ENCODE peak calls at places on chromosomes 13 and 19, in six cellular contexts. R is lower leg skin, V is esophagus squamous epithelium, J is testis, B is GM12891, Z is thyroid gland. G is an unnamed sample.

GRCh38 chr13:109781384-109782065 is 4.9 kb downstream of the IRS2 start:
- DNase-seq in R (peak), V (no peak), B (no peak), J (peak), Z (peak), G (no peak)

GRCh38 chr13:31998131-31998530 is 33.4 kb upstream of the FRY start:
- DNase-seq in R (no peak), B (no peak), V (no peak), Z (no peak), J (no peak), G (no peak)

GRCh38 chr19:55300821-55301458 is 17.1 kb downstream of the BRSK1 start:
- DNase-seq in R (no peak), V (no peak), Z (no peak), J (peak), B (no peak), G (no peak)

GRCh38 chr13:99929866-99930265 is 41.7 kb downstream of the ZIC5 start:
- DNase-seq in V (no peak), Z (no peak), B (no peak), J (no peak), R (no peak), G (no peak)

GRCh38 chr13:111114362-111115050 is 604 bp upstream of the ARHGEF7 start:
- DNase-seq in B (peak), Z (peak), V (no peak), J (peak), R (peak), G (peak)

GRCh38 chr13:92054389-92054788 is 656.0 kb downstream of the GPC5 start:
- DNase-seq in B (no peak), V (no peak), J (no peak), Z (no peak), R (no peak), G (no peak)

GRCh38 chr13:73722120-73722519 is 412.1 kb downstream of the KLF12 start:
- DNase-seq in J (no peak), R (no peak), V (no peak), B (peak), Z (no peak), G (no peak)

GRCh38 chr19:21022996-21023395 is 2.5 kb downstream of the ZNF430 start:
- DNase-seq in Z (peak), J (no peak), B (no peak), R (no peak), V (no peak), G (peak)

GRCh38 chr13:81990652-81991051 is 1649.7 kb upstream of the SPRY2 start:
- DNase-seq in V (no peak), R (no peak), B (no peak), J (no peak), Z (no peak), G (no peak)

GRCh38 chr13:90562388-90562787 is 785.1 kb upstream of the MIR17HG start:
- DNase-seq in Z (no peak), V (no peak), J (no peak), B (no peak), R (no peak), G (no peak)

GRCh38 chr13:49052801-49053200 is 77.1 kb downstream of the FNDC3A start:
- DNase-seq in V (no peak), R (no peak), B (no peak), J (no peak), Z (no peak), G (no peak)

GRCh38 chr13:106348032-106348431 is 187.4 kb downstream of the EFNB2 start:
- DNase-seq in V (no peak), B (no peak), J (no peak), R (no peak), Z (no peak), G (no peak)

GRCh38 chr19:14796021-14796420 is 17.7 kb upstream of the ADGRE2 start:
- DNase-seq in B (no peak), J (no peak), R (no peak), Z (no peak), V (no peak), G (no peak)

GRCh38 chr13:62482351-62482750 is 1066.7 kb upstream of the PCDH20 start:
- DNase-seq in Z (no peak), R (no peak), J (no peak), B (no peak), V (no peak), G (no peak)

GRCh38 chr13:93535256-93535655 is 308.6 kb downstream of the GPC6 start:
- DNase-seq in B (no peak), R (no peak), V (no peak), J (no peak), Z (no peak), G (no peak)

GRCh38 chr13:55577082-55577846 is 1563.5 kb upstream of the PRR20A start:
- DNase-seq in V (no peak), J (no peak), R (no peak), B (no peak), Z (peak), G (no peak)

GRCh38 chr19:45780448-45781281 is 1.6 kb downstream of the DMPK start:
- DNase-seq in R (no peak), Z (no peak), V (no peak), B (no peak), J (no peak), G (no peak)

GRCh38 chr19:17765069-17765618 is 13.9 kb downstream of the FCHO1 start:
- DNase-seq in R (peak), J (peak), Z (peak), V (no peak), B (no peak), G (peak)

GRCh38 chr13:68940049-68940448 is 1167.6 kb upstream of the ATXN8OS start:
- DNase-seq in Z (no peak), B (no peak), J (no peak), V (no peak), R (no peak), G (no peak)

GRCh38 chr13:84810781-84811180 is 928.5 kb upstream of the SLITRK1 start:
- DNase-seq in Z (no peak), R (no peak), J (no peak), B (no peak), V (no peak), G (no peak)

GRCh38 chr19:2503521-2504109 is 27.7 kb downstream of the GADD45B start:
- DNase-seq in B (no peak), R (peak), Z (no peak), J (no peak), V (no peak), G (peak)

GRCh38 chr19:47111081-47111589 is 2.4 kb downstream of the ZC3H4 start:
- DNase-seq in R (no peak), B (no peak), V (no peak), Z (peak), J (no peak), G (peak)

GRCh38 chr19:38003427-38004099 is 96.6 kb downstream of the SIPA1L3 start:
- DNase-seq in J (peak), B (no peak), Z (peak), V (no peak), R (peak), G (no peak)

GRCh38 chr13:27481766-27482165 is 31.4 kb upstream of the MTIF3 start:
- DNase-seq in R (no peak), J (peak), B (no peak), Z (peak), V (no peak), G (peak)

GRCh38 chr13:98751397-98752110 is 918 bp downstream of the SLC15A1 start:
- DNase-seq in R (no peak), Z (no peak), J (no peak), B (no peak), V (no peak), G (no peak)

GRCh38 chr19:54517483-54517882 is 14.9 kb downstream of the LAIR2 start:
- DNase-seq in J (peak), B (peak), R (no peak), V (no peak), Z (peak), G (peak)

GRCh38 chr19:2575734-2576481 is 100.0 kb downstream of the GADD45B start:
- DNase-seq in Z (peak), J (peak), V (no peak), B (no peak), R (peak), G (no peak)

GRCh38 chr13:87259479-87260083 is 411.6 kb upstream of the SLITRK5 start:
- DNase-seq in R (no peak), Z (peak), J (peak), V (no peak), B (no peak), G (no peak)

GRCh38 chr13:38518328-38518727 is 168.5 kb upstream of the FREM2 start:
- DNase-seq in R (no peak), B (no peak), Z (no peak), V (no peak), J (no peak), G (no peak)

GRCh38 chr19:8363803-8364771 is at the start of gene ANGPTL4:
- DNase-seq in Z (peak), J (peak), V (no peak), B (no peak), R (peak), G (peak)

GRCh38 chr19:46373573-46374359 is 26.9 kb downstream of the PPP5C start:
- DNase-seq in R (peak), J (no peak), B (no peak), V (peak), Z (peak), G (no peak)

GRCh38 chr19:19530423-19530804 is 1.7 kb downstream of the YJEFN3 start:
- DNase-seq in J (no peak), B (no peak), V (no peak), Z (no peak), R (no peak), G (no peak)

GRCh38 chr19:19529783-19530422 is 1.2 kb downstream of the YJEFN3 start:
- DNase-seq in R (no peak), Z (no peak), J (no peak), B (no peak), V (no peak), G (no peak)

GRCh38 chr19:19528721-19529490 is at the start of gene YJEFN3:
- DNase-seq in Z (no peak), R (no peak), V (no peak), B (no peak), J (peak), G (no peak)

GRCh38 chr19:19531951-19532805 is 3.5 kb downstream of the YJEFN3 start:
- DNase-seq in R (peak), Z (peak), B (peak), V (no peak), J (peak), G (peak)

DNA sequence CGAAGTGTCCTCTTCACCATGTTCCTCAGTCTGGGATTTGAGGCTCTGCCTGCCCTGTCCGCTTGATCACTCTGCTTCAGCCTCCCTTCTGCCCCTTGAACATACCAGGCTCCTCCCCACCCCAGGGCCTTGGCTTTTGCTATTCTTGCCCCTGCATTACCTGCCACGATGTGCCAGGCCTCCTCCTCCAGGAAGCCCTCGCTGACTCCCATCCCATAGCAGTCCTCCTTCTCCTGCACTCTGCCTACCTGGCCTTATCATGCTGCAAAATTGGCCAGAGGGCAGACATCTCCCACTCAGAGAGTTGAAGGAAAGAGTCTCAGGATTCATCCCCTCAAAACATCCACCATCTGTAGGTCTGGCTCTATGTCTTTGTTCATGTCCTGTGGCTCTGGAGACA is 2.2 kb downstream of the YJEFN3 start:
- DNase-seq in R (no peak), J (no peak), V (no peak), Z (no peak), B (no peak), G (no peak)
- TF ChIP-seq POLR2A in R (no peak), J (no peak), V (no peak), Z (no peak), B (no peak), G (no peak)

DNA sequence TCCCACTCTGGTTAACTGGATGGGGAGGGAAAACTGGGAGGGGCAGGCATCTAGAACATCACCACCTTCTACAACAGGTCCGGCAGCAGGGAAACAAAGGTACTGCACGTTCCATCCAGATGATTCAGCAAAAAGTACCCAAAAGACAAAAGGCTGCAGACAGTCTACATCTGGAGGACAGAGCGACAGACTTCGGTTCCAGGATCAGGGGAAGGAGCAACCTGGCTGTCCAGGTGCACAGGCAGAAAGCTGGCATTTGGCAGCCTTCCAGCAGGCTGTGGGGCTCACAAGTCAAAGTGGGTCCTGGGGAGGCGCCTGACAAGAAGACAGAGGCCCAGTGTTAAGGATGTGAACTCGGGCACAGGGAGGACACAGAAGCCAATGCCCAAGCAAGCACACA is 202.9 kb downstream of the SUCLA2 start:
- DNase-seq in R (no peak), V (no peak), B (no peak), Z (no peak), J (no peak), G (no peak)
- TF ChIP-seq POLR2A in R (no peak), V (no peak), B (no peak), Z (no peak), J (no peak), G (no peak)

GRCh38 chr13:112740502-112741131 is 50.8 kb downstream of the ATP11A start:
- DNase-seq in V (no peak), R (peak), J (no peak), B (no peak), Z (peak), G (no peak)
- TF ChIP-seq POLR2A in V (no peak), R (no peak), J (no peak), B (no peak), Z (no peak), G (no peak)

DNA sequence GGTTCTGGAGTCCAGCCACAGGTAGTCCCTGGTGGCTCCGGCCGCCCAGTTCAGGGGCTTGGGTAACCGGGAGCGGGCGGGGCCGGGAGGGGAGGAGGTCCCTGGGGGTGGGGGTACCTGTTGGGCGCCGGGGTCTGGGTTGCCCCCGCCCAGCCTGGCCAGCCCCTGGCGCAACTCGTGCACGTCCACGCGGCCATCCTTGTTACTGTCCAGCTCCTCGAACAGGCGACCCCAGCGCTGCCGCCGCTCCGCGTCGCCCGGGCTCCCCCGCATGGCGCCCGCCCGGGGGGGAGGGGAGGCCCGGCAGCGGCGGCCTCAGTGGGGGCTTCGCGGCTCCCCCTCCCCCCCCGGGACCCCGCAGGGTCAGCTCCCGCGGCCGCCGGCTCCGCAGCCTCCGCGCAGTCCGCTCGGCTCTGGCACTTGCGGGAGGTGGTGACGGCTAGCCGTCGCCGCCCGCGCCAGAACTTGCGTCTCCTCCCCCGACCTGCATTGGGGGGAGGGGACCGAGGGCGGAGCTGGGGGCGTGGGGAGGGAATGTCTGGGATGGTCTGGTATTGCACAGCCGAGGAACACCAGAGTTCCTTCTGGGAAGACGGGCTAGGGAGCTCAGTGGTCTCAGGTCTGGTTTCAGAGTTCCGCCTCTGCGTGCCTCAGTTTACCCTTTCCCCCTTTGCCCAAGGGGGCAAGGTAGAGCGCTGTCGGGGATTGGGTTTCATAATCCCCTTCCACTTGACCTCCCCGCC is at the start of gene SLC25A23:
- DNase-seq in Z (peak), V (no peak), R (peak), J (peak), B (peak), G (peak)
- TF ChIP-seq POLR2A in Z (no peak), V (no peak), R (no peak), J (no peak), B (no peak), G (no peak)

GRCh38 chr19:32691291-32691951 is at the start of gene NUDT19:
- DNase-seq in Z (peak), R (peak), B (peak), V (no peak), J (peak), G (peak)
- TF ChIP-seq POLR2A in Z (no peak), R (no peak), B (peak), V (no peak), J (no peak), G (peak)